ENCODE peak calls at places on chromosomes 1 and 21, in ten cellular contexts. L is neural progenitor cell; Q is stomach; E is psoas muscle; C is cardiac muscle cell; B is upper lobe of left lung; O is ovary; D is hepatocyte; F is effector memory CD4-positive, alpha-beta T cell; U is fibroblast of lung. I is an unnamed sample. For H3K36me3 and H3K4me1, the result is how much of the 10 kb centered on the place peaks cover.

GRCh38 chr1:47172782-47173181 is 17.1 kb downstream of the PDZK1IP1 start:
- DNase-seq in D (no peak), U (no peak), F (no peak), Q (no peak), O (no peak), E (no peak), L (no peak), B (no peak), C (no peak), I (no peak)

GRCh38 chr1:93734999-93735398 is 53.4 kb upstream of the BCAR3 start:
- DNase-seq in C (no peak), E (no peak), B (no peak), Q (no peak), F (no peak), L (no peak), U (no peak), D (no peak), O (no peak), I (no peak)

GRCh38 chr1:234844479-234845031 is 234.6 kb upstream of the IRF2BP2 start:
- DNase-seq in C (no peak), U (peak), F (no peak), L (no peak), O (no peak), E (no peak), Q (no peak), D (no peak), B (peak), I (no peak)

GRCh38 chr1:201318504-201319340 is 35.4 kb downstream of the PKP1 start:
- DNase-seq in F (no peak), Q (no peak), L (no peak), B (no peak), U (no peak), C (no peak), E (no peak), D (no peak), O (no peak), I (no peak)

GRCh38 chr21:42711667-42712066 is 58.2 kb downstream of the PDE9A start:
- DNase-seq in O (no peak), F (no peak), C (no peak), B (no peak), D (no peak), L (peak), Q (no peak), E (no peak), U (no peak), I (no peak)

GRCh38 chr1:67018574-67018973 is 35.4 kb downstream of the SLC35D1 start:
- DNase-seq in Q (no peak), C (no peak), O (no peak), E (no peak), L (peak), B (no peak), U (peak), F (no peak), D (no peak), I (no peak)

GRCh38 chr1:225908013-225908640 is 15.9 kb downstream of the PYCR2 start:
- DNase-seq in F (no peak), O (no peak), E (no peak), D (no peak), Q (no peak), B (no peak), U (no peak), C (no peak), L (no peak), I (no peak)

GRCh38 chr1:240611619-240612490 is at the start of gene GREM2:
- DNase-seq in C (peak), D (peak), O (peak), F (peak), B (peak), L (peak), U (peak), E (peak), Q (peak), I (no peak)

GRCh38 chr21:22842875-22843274 is 1844.7 kb downstream of the NCAM2 start:
- DNase-seq in D (no peak), Q (no peak), B (no peak), L (peak), F (no peak), E (no peak), O (no peak), C (peak), U (no peak), I (no peak)

GRCh38 chr1:220787069-220787614 is 429 bp downstream of the MTARC1 start:
- DNase-seq in O (no peak), B (peak), L (no peak), Q (peak), F (no peak), D (peak), E (no peak), U (no peak), C (no peak), I (no peak)

GRCh38 chr1:119009300-119009660 is 21.1 kb upstream of the TBX15 start:
- DNase-seq in E (no peak), Q (no peak), O (no peak), B (no peak), C (no peak), U (no peak), L (no peak), D (no peak), F (no peak), I (no peak)

GRCh38 chr1:9239622-9240401 is 5.2 kb downstream of the H6PD start:
- DNase-seq in D (peak), F (no peak), B (peak), Q (peak), U (peak), C (no peak), L (peak), O (peak), E (peak), I (no peak)

GRCh38 chr1:231420299-231420958 is 1.7 kb downstream of the EGLN1 start:
- DNase-seq in D (no peak), U (peak), E (no peak), F (no peak), B (no peak), L (peak), Q (no peak), O (no peak), C (peak), I (no peak)

DNA sequence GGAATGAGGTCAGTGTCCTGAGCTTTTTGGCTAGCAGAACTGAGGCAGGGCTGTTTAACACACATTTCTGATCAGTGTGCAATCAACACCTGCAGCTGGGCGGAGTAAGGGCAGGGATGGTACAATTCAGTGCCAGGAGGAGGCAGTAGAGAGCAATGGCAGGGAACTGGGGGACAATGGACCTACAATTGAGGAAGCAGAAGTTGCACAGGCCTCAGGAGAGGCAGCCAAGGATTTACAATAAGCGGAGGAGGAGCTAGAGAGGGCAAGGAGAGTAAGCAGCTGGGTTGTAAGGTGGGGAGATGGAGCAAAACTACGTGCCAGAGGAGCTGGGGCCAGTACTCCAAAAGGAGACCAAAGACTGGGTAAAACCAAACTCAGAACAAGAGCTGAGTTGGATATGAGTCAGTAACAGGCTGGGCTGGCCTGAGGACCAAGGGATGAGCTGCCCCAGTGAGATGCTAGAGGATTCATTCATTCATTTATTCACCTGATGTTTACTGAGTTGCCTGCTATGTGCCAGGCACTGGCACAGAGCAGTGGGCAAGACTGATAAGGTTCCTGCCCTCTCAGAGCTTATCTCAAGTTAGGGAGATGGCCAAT is 10.4 kb upstream of the GALE start:
- DNase-seq in D (peak), Q (peak), O (no peak), L (peak), C (peak), B (peak), F (no peak), E (peak), U (no peak), I (no peak)
- H3K36me3 ChIP-seq in D (under half), Q (under half), O (under half), L (under half), C (under half), B (half or more), F (under half), E (half or more), U (under half), I (under half)

GRCh38 chr1:203130358-203130992 is 2.9 kb downstream of the ADORA1 start:
- DNase-seq in C (no peak), B (no peak), Q (peak), F (no peak), L (no peak), U (no peak), D (no peak), E (no peak), O (no peak), I (no peak)
- H3K4me1 ChIP-seq in C (half or more), B (under half), Q (under half), F (under half), L (under half), U (under half), D (under half), E (under half), O (under half), I (under half)

GRCh38 chr1:165490175-165490574 is 45.2 kb upstream of the RXRG start:
- DNase-seq in C (no peak), D (no peak), B (no peak), U (no peak), Q (no peak), E (peak), F (no peak), O (peak), L (no peak), I (no peak)
- H3K27ac ChIP-seq in C (no peak), D (no peak), B (no peak), U (no peak), Q (no peak), E (no peak), F (no peak), O (no peak), L (no peak), I (no peak)

DNA sequence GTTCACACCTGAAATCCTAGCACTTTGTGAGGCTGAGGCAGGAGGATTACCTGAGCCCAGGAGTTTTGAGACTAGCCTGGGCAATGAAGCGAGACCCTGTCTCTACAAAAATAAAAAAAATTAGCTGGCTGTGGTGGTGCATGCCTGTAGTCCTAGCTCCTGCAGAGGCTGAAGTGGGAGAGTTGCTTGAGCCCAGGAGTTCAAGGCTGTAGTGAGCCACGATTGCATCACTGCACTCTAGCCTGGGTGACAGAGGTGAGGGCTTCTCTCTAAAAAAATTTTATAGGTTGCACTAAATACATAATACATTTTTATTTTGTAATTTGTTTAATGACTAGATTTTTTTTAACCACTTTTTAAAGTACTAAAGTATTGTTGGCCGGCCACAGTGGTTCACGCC is 6.1 kb downstream of the PARK7 start:
- DNase-seq in L (no peak), B (no peak), Q (no peak), D (no peak), C (no peak), E (no peak), O (no peak), U (no peak), F (no peak), I (no peak)
- H3K36me3 ChIP-seq in L (under half), B (half or more), Q (half or more), D (under half), C (half or more), E (half or more), O (under half), U (under half), F (half or more), I (under half)

I was measured in esophagus squamous epithelium.